ENCODE peak calls at places on chromosome 1, in eight cellular contexts. Q is putamen, Y is RCC 7860, V is A549, L is NCI-H1417, S is heart right ventricle, Z is MCF 10A, A is endodermal cell. D is an unnamed sample.

GRCh38 chr1:94514095-94514727 is 27.3 kb downstream of the F3 start:
- DNase-seq in V (peak; percentile 7), Z (peak; percentile 53), Y (no peak), A (peak; percentile 70), L (peak; percentile 5), Q (no peak), S (no peak), D (no peak)

GRCh38 chr1:155940993-155941844 is at the start of gene RXFP4:
- DNase-seq in Z (peak; percentile 89), V (no peak), Q (no peak), Y (no peak), S (no peak), L (no peak), A (peak; percentile 68), D (no peak)

GRCh38 chr1:181525104-181525721 is 41.9 kb downstream of the CACNA1E start:
- DNase-seq in V (no peak), Q (no peak), A (no peak), S (no peak), Y (no peak), Z (no peak), L (peak; percentile 46), D (no peak)

GRCh38 chr1:245263701-245264100 is 108.9 kb downstream of the KIF26B start:
- DNase-seq in Z (no peak), Q (no peak), L (no peak), V (no peak), S (no peak), A (no peak), Y (peak; percentile 39), D (no peak)

GRCh38 chr1:78333426-78334012 is 157.3 kb upstream of the PTGFR start:
- DNase-seq in S (no peak), A (no peak), Q (no peak), Y (no peak), Z (peak; percentile 45), L (no peak), V (no peak), D (no peak)

GRCh38 chr1:7387053-7387861 is 383.8 kb upstream of the VAMP3 start:
- DNase-seq in Q (no peak), S (peak; percentile 1), Y (no peak), Z (no peak), L (no peak), A (peak; percentile 35), V (no peak), D (no peak)

GRCh38 chr1:167092653-167093052 is 1.2 kb upstream of the STYXL2 start:
- DNase-seq in L (no peak), S (no peak), Y (no peak), Q (no peak), Z (no peak), A (no peak), V (no peak), D (no peak)

GRCh38 chr1:12447849-12448312 is 170.1 kb downstream of the DHRS3 start:
- DNase-seq in Y (no peak), V (no peak), Q (no peak), S (no peak), A (no peak), Z (no peak), L (no peak), D (peak; percentile 92)

GRCh38 chr1:186838380-186839076 is 9.8 kb downstream of the PLA2G4A start:
- DNase-seq in V (no peak), A (no peak), Z (peak; percentile 38), S (no peak), Q (no peak), L (no peak), Y (no peak), D (peak; percentile 22)

GRCh38 chr1:59391216-59392179 is 94.6 kb downstream of the FGGY start:
- DNase-seq in L (no peak), Z (no peak), V (no peak), Y (no peak), A (no peak), Q (no peak), S (no peak), D (no peak)

GRCh38 chr1:41277371-41277994 is 35.4 kb upstream of the SCMH1 start:
- DNase-seq in V (no peak), Q (no peak), A (no peak), L (peak; percentile 23), S (no peak), Y (no peak), Z (no peak), D (no peak)

GRCh38 chr1:109111386-109112055 is 2.4 kb upstream of the ELAPOR1 start:
- DNase-seq in V (no peak), Z (peak; percentile 40), Q (no peak), L (no peak), Y (no peak), A (no peak), S (no peak), D (no peak)

GRCh38 chr1:110672753-110673108 is 2.0 kb downstream of the KCNA3 start:
- DNase-seq in A (no peak), L (no peak), V (no peak), Z (no peak), S (no peak), Y (no peak), Q (no peak), D (no peak)

GRCh38 chr1:247588060-247588459 is at the start of gene OR2G2:
- DNase-seq in L (no peak), Y (no peak), V (no peak), Q (no peak), S (no peak), A (no peak), Z (no peak), D (no peak)

GRCh38 chr1:30447701-30448100 is 275.7 kb downstream of the MATN1 start:
- DNase-seq in S (no peak), A (peak; percentile 30), Z (no peak), Q (no peak), Y (no peak), L (no peak), V (no peak), D (no peak)

GRCh38 chr1:198619375-198620140 is 19.3 kb upstream of the PTPRC start:
- DNase-seq in Q (no peak), A (no peak), S (no peak), Z (no peak), L (no peak), Y (no peak), V (no peak), D (no peak)

GRCh38 chr1:246279402-246279801 is 227.7 kb downstream of the SMYD3 start:
- DNase-seq in Y (no peak), A (no peak), V (no peak), Q (no peak), S (no peak), L (no peak), Z (no peak), D (no peak)

GRCh38 chr1:40847023-40847740 is 15.0 kb downstream of the CITED4 start:
- DNase-seq in S (no peak), Y (no peak), V (no peak), L (no peak), A (no peak), Q (peak; percentile 81), Z (no peak), D (peak; percentile 36)

GRCh38 chr1:168767885-168768584 is 39.0 kb upstream of the DPT start:
- DNase-seq in L (no peak), A (no peak), V (no peak), Z (peak; percentile 59), S (peak; percentile 65), Y (no peak), Q (peak; percentile 13), D (no peak)

GRCh38 chr1:76035053-76035452 is 39.5 kb upstream of the ST6GALNAC3 start:
- DNase-seq in L (no peak), A (no peak), Z (peak; percentile 12), Q (no peak), V (no peak), Y (no peak), S (no peak), D (no peak)

GRCh38 chr1:21907079-21907418 is 30.1 kb downstream of the HSPG2 start:
- DNase-seq in V (no peak), L (no peak), Y (no peak), Z (no peak), Q (no peak), S (no peak), A (no peak), D (no peak)

GRCh38 chr1:73781257-73781656 is 416.7 kb downstream of the LRRIQ3 start:
- DNase-seq in S (no peak), Z (peak; percentile 16), V (no peak), A (no peak), Q (no peak), L (no peak), Y (peak; percentile 52), D (no peak)

GRCh38 chr1:223003549-223003948 is 139.5 kb downstream of the TLR5 start:
- DNase-seq in A (no peak), Q (no peak), Z (no peak), S (no peak), L (no peak), V (no peak), Y (no peak), D (no peak)

GRCh38 chr1:26536521-26536920 is 7.0 kb downstream of the RPS6KA1 start:
- DNase-seq in Y (no peak), Z (no peak), S (no peak), A (no peak), V (no peak), L (no peak), Q (no peak), D (no peak)

GRCh38 chr1:170732262-170732595 is 68.3 kb downstream of the PRRX1 start:
- DNase-seq in A (no peak), Q (no peak), V (no peak), Y (no peak), Z (no peak), L (no peak), S (peak; percentile 36), D (no peak)

GRCh38 chr1:201284636-201285035 is 1.3 kb downstream of the PKP1 start:
- DNase-seq in V (no peak), Z (no peak), A (no peak), L (no peak), Y (no peak), Q (no peak), S (no peak), D (no peak)

GRCh38 chr1:41529621-41530395 is 45.3 kb upstream of the EDN2 start:
- DNase-seq in V (no peak), L (no peak), Y (no peak), Q (no peak), S (no peak), A (no peak), Z (no peak), D (no peak)

GRCh38 chr1:113442130-113442529 is 51.8 kb downstream of the MAGI3 start:
- DNase-seq in Y (no peak), A (no peak), Z (no peak), S (no peak), V (no peak), Q (no peak), L (no peak), D (no peak)

GRCh38 chr1:235597867-235598553 is 51.6 kb downstream of the GNG4 start:
- DNase-seq in A (peak; percentile 60), S (no peak), Y (peak; percentile 42), V (peak; percentile 58), L (no peak), Q (no peak), Z (peak; percentile 83), D (no peak)